ENCODE peak calls at places on chromosomes 2 and 18, in nine cellular contexts. T is EH; N is 8988T; P is KBM-7; D is T-cell; O is Peyer's patch; A is T-helper 22 cell; X is stimulated activated CD4-positive, alpha-beta T cell treated with anti-CD3 and anti-CD28 coated beads, TNF-alpha, amount 100 ng/mL, for 4 hours; W is cerebellar cortex. U is an unnamed sample.

GRCh38 chr18:39647627-39648502 is 2082.3 kb upstream of the CELF4 start:
- DNase-seq in W (peak), O (no peak), N (no peak), D (no peak), P (peak), T (peak), A (no peak), X (no peak), U (no peak)

GRCh38 chr18:58223717-58224424 is 179.8 kb downstream of the NEDD4L start:
- DNase-seq in N (no peak), P (no peak), D (no peak), A (no peak), O (peak), W (no peak), T (peak), X (no peak), U (peak)

GRCh38 chr18:43805646-43806194 is 528.4 kb upstream of the SYT4 start:
- DNase-seq in T (peak), N (no peak), O (no peak), D (no peak), P (no peak), A (no peak), X (no peak), W (no peak), U (peak)

GRCh38 chr2:200578778-200579177 is 7.0 kb upstream of the AOX1 start:
- DNase-seq in T (peak), P (peak), X (no peak), O (no peak), N (no peak), D (no peak), W (no peak), A (no peak), U (peak)

GRCh38 chr18:73340135-73340934 is 472.5 kb upstream of the NETO1 start:
- DNase-seq in X (no peak), T (peak), N (no peak), O (no peak), D (no peak), A (no peak), W (no peak), P (no peak), U (no peak)

GRCh38 chr2:132568679-132569078 is 101.3 kb downstream of the LYPD1 start:
- DNase-seq in P (no peak), O (no peak), A (no peak), T (no peak), W (no peak), X (no peak), D (no peak), N (no peak), U (no peak)

GRCh38 chr18:1392046-1392445 is 487.4 kb downstream of the ADCYAP1 start:
- DNase-seq in T (no peak), P (no peak), D (no peak), N (no peak), A (no peak), X (no peak), W (no peak), O (no peak), U (no peak)

GRCh38 chr18:11862468-11863137 is 11.4 kb downstream of the CHMP1B start:
- DNase-seq in X (no peak), D (no peak), A (no peak), W (no peak), N (no peak), O (peak), P (no peak), T (no peak), U (no peak)

U was measured in SHP77.